ENCODE peak calls at places on chromosome 21, in seven cellular contexts. Z is stomach, L is ovary, T is GM12878, M is tibial nerve, G is K562, J is transverse colon. K is an unnamed sample. For H3K36me3, the result is how much of the 10 kb centered on the place peaks cover.

GRCh38 chr21:34669149-34669879 is 520 bp downstream of the CLIC6 start:
- DNase-seq in L (peak), M (no peak), J (peak), Z (peak), G (no peak), T (no peak), K (no peak)

GRCh38 chr21:26115346-26115745 is 55.2 kb downstream of the APP start:
- DNase-seq in L (no peak), T (no peak), Z (no peak), G (no peak), M (no peak), J (no peak), K (no peak)

GRCh38 chr21:43192501-43193081 is 23.8 kb downstream of the CRYAA start:
- DNase-seq in T (no peak), J (no peak), Z (no peak), G (no peak), L (peak), M (no peak), K (no peak)

GRCh38 chr21:35825370-35825769 is 235.0 kb downstream of the SETD4 start:
- DNase-seq in J (no peak), T (no peak), M (no peak), G (no peak), Z (no peak), L (no peak), K (no peak)

GRCh38 chr21:44377201-44377921 is 23.9 kb downstream of the TRPM2 start:
- DNase-seq in M (no peak), T (no peak), Z (no peak), L (no peak), J (no peak), G (peak), K (no peak)

GRCh38 chr21:21673959-21674358 is 675.8 kb downstream of the NCAM2 start:
- DNase-seq in L (no peak), Z (no peak), G (no peak), T (no peak), J (no peak), M (no peak), K (no peak)

GRCh38 chr21:41090981-41091380 is 77.0 kb upstream of the BACE2 start:
- DNase-seq in L (no peak), M (no peak), Z (no peak), J (no peak), G (no peak), T (no peak), K (no peak)

GRCh38 chr21:35840949-35841348 is 219.4 kb downstream of the SETD4 start:
- DNase-seq in Z (no peak), M (no peak), L (no peak), G (no peak), J (no peak), T (no peak), K (no peak)

GRCh38 chr21:44687671-44688070 is 5.7 kb upstream of the KRTAP12-1 start:
- DNase-seq in Z (no peak), L (no peak), G (no peak), T (no peak), J (no peak), M (no peak), K (no peak)

GRCh38 chr21:17742940-17743592 is 76.1 kb downstream of the C21orf91 start:
- DNase-seq in T (peak), M (no peak), J (no peak), G (no peak), Z (no peak), L (no peak), K (no peak)

GRCh38 chr21:46294647-46295176 is 8.6 kb downstream of the YBEY start:
- DNase-seq in T (no peak), G (peak), L (no peak), Z (no peak), J (no peak), M (no peak), K (no peak)

GRCh38 chr21:45019076-45019886 is 55.1 kb upstream of the ADARB1 start:
- DNase-seq in M (no peak), L (peak), G (no peak), J (peak), T (no peak), Z (no peak), K (peak)

GRCh38 chr21:9839011-9839661 is 682.2 kb upstream of the TPTE start:
- DNase-seq in J (no peak), G (peak), Z (no peak), L (no peak), T (no peak), M (no peak), K (peak)

GRCh38 chr21:27321791-27322190 is 354.9 kb upstream of the ADAMTS5 start:
- DNase-seq in J (no peak), M (no peak), Z (no peak), G (no peak), T (no peak), L (no peak), K (no peak)

GRCh38 chr21:25568230-25568629 is 39.1 kb downstream of the MRPL39 start:
- DNase-seq in J (peak), G (no peak), L (peak), T (no peak), M (no peak), Z (no peak), K (no peak)

GRCh38 chr21:42541174-42541573 is 27.5 kb downstream of the SLC37A1 start:
- DNase-seq in T (no peak), J (no peak), G (no peak), Z (no peak), M (no peak), L (no peak), K (peak)

GRCh38 chr21:43659136-43660000 is at the start of the genes HSF2BP and RRP1B:
- DNase-seq in J (peak), T (no peak), L (peak), Z (peak), M (peak), G (peak), K (peak)

GRCh38 chr21:26641062-26641461 is 68.0 kb upstream of the CYYR1 start:
- DNase-seq in M (no peak), G (no peak), Z (no peak), L (no peak), J (no peak), T (no peak), K (no peak)

GRCh38 chr21:15195768-15196167 is 131.0 kb upstream of the NRIP1 start:
- DNase-seq in L (no peak), T (no peak), G (no peak), J (no peak), M (no peak), Z (no peak), K (no peak)
- TF ChIP-seq CTCF in L (no peak), T (no peak), G (no peak), J (no peak), M (no peak), Z (no peak), K (no peak)

GRCh38 chr21:31766895-31767294 is 35.0 kb upstream of the SCAF4 start:
- DNase-seq in J (no peak), M (no peak), L (no peak), Z (no peak), G (no peak), T (no peak), K (no peak)

GRCh38 chr21:31771685-31772084 is 39.8 kb upstream of the SCAF4 start:
- DNase-seq in L (no peak), Z (no peak), T (no peak), G (no peak), J (no peak), M (no peak), K (no peak)

GRCh38 chr21:31772674-31773555 is 41.0 kb upstream of the SCAF4 start:
- DNase-seq in Z (no peak), J (no peak), L (no peak), G (no peak), M (no peak), T (peak), K (no peak)

GRCh38 chr21:31768720-31769119 is 36.8 kb upstream of the SCAF4 start:
- DNase-seq in M (no peak), L (no peak), J (no peak), Z (no peak), G (no peak), T (no peak), K (no peak)
- TF ChIP-seq EP300 in M (no peak), L (no peak), J (no peak), Z (no peak), G (no peak), T (no peak), K (no peak)

DNA sequence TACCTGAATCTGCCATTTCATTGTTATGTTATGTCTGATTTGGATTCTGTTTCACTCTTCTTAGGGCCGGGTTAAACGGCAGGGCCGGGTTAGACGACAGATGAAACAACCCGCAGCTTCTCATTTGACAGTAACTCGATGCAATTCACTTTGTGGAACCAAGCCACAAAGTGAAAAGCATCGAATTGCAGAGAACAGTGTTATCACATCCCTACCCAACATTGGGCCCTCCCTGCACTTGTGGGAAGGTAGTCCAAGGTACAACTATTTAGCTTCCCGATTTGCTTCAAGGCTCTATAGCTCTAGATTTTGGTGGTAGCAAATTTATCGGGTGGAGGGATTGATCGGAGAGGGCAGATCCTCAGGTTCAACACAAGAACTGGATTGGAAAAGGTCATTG is 17.0 kb downstream of the SON start:
- DNase-seq in L (no peak), M (no peak), G (no peak), J (no peak), T (no peak), Z (no peak), K (no peak)
- H3K36me3 ChIP-seq in L (under half), M (under half), G (half or more), J (under half), T (under half), Z (half or more), K (half or more)

GRCh38 chr21:37166733-37167132 is 93.7 kb downstream of the TTC3 start:
- DNase-seq in T (no peak), M (no peak), G (no peak), Z (no peak), J (no peak), L (no peak), K (no peak)
- TF ChIP-seq CTCF in T (peak), M (no peak), G (peak), Z (no peak), J (no peak), L (no peak), K (no peak)

GRCh38 chr21:38938343-38938742 is 132.6 kb downstream of the ETS2 start:
- DNase-seq in G (no peak), T (no peak), J (no peak), M (no peak), Z (no peak), L (no peak), K (no peak)
- TF ChIP-seq EP300 in G (no peak), T (no peak), J (no peak), M (no peak), Z (no peak), L (no peak), K (no peak)

K was measured in suprapubic skin.